ENCODE peak calls at places on chromosome 14, in ten cellular contexts. One of them, this sample, is unnamed.

GRCh38 chr14:61106627-61107147 is 125.6 kb downstream of the SLC38A6 start:
- DNase-seq in PC-9: no peak
- DNase-seq in cardiac muscle cell: no peak
- DNase-seq in body of pancreas: no peak
- DNase-seq in mammary epithelial cell: no peak
- DNase-seq in cardiac fibroblast: no peak
- DNase-seq in fibroblast of mammary gland: peak
- DNase-seq in ovary: no peak
- DNase-seq in hepatocyte: no peak
- DNase-seq in epithelial cell of esophagus: no peak
- DNase-seq in this sample: no peak

GRCh38 chr14:22715186-22715812 is 51.2 kb upstream of the OXA1L start:
- DNase-seq in hepatocyte: no peak
- DNase-seq in PC-9: no peak
- DNase-seq in epithelial cell of esophagus: no peak
- DNase-seq in cardiac fibroblast: no peak
- DNase-seq in mammary epithelial cell: no peak
- DNase-seq in cardiac muscle cell: no peak
- DNase-seq in body of pancreas: no peak
- DNase-seq in fibroblast of mammary gland: no peak
- DNase-seq in ovary: no peak
- DNase-seq in this sample: no peak

GRCh38 chr14:28101992-28102391 is 664.6 kb upstream of the FOXG1 start:
- DNase-seq in fibroblast of mammary gland: no peak
- DNase-seq in ovary: no peak
- DNase-seq in cardiac fibroblast: peak
- DNase-seq in cardiac muscle cell: peak
- DNase-seq in mammary epithelial cell: no peak
- DNase-seq in PC-9: no peak
- DNase-seq in epithelial cell of esophagus: no peak
- DNase-seq in hepatocyte: no peak
- DNase-seq in body of pancreas: no peak
- DNase-seq in this sample: no peak

GRCh38 chr14:105315211-105315721 is 718 bp downstream of the PACS2 start:
- DNase-seq in hepatocyte: peak
- DNase-seq in epithelial cell of esophagus: peak
- DNase-seq in PC-9: peak
- DNase-seq in mammary epithelial cell: peak
- DNase-seq in body of pancreas: peak
- DNase-seq in cardiac fibroblast: no peak
- DNase-seq in fibroblast of mammary gland: no peak
- DNase-seq in ovary: peak
- DNase-seq in cardiac muscle cell: peak
- DNase-seq in this sample: no peak

GRCh38 chr14:67411820-67412421 is at the start of gene PLEK2:
- DNase-seq in hepatocyte: peak
- DNase-seq in ovary: no peak
- DNase-seq in PC-9: peak
- DNase-seq in cardiac fibroblast: peak
- DNase-seq in cardiac muscle cell: no peak
- DNase-seq in mammary epithelial cell: peak
- DNase-seq in fibroblast of mammary gland: peak
- DNase-seq in body of pancreas: peak
- DNase-seq in epithelial cell of esophagus: peak
- DNase-seq in this sample: no peak

GRCh38 chr14:33596211-33597080 is 354.4 kb downstream of the EGLN3 start:
- DNase-seq in body of pancreas: no peak
- DNase-seq in cardiac muscle cell: no peak
- DNase-seq in cardiac fibroblast: no peak
- DNase-seq in mammary epithelial cell: no peak
- DNase-seq in PC-9: no peak
- DNase-seq in fibroblast of mammary gland: no peak
- DNase-seq in hepatocyte: no peak
- DNase-seq in epithelial cell of esophagus: no peak
- DNase-seq in ovary: no peak
- DNase-seq in this sample: no peak

GRCh38 chr14:71248204-71248603 is 340.9 kb downstream of the PCNX1 start:
- DNase-seq in cardiac fibroblast: peak
- DNase-seq in PC-9: no peak
- DNase-seq in mammary epithelial cell: no peak
- DNase-seq in body of pancreas: no peak
- DNase-seq in fibroblast of mammary gland: peak
- DNase-seq in epithelial cell of esophagus: no peak
- DNase-seq in hepatocyte: no peak
- DNase-seq in cardiac muscle cell: no peak
- DNase-seq in ovary: no peak
- DNase-seq in this sample: no peak

GRCh38 chr14:21233457-21234076 is 35.7 kb downstream of the HNRNPC start:
- DNase-seq in mammary epithelial cell: no peak
- DNase-seq in fibroblast of mammary gland: peak
- DNase-seq in ovary: no peak
- DNase-seq in cardiac fibroblast: peak
- DNase-seq in body of pancreas: no peak
- DNase-seq in PC-9: no peak
- DNase-seq in epithelial cell of esophagus: no peak
- DNase-seq in hepatocyte: no peak
- DNase-seq in cardiac muscle cell: no peak
- DNase-seq in this sample: no peak

GRCh38 chr14:94098359-94098758 is 12.2 kb upstream of the IFI27 start:
- DNase-seq in fibroblast of mammary gland: peak
- DNase-seq in ovary: no peak
- DNase-seq in body of pancreas: no peak
- DNase-seq in cardiac muscle cell: no peak
- DNase-seq in PC-9: no peak
- DNase-seq in cardiac fibroblast: no peak
- DNase-seq in hepatocyte: no peak
- DNase-seq in epithelial cell of esophagus: no peak
- DNase-seq in mammary epithelial cell: no peak
- DNase-seq in this sample: no peak

GRCh38 chr14:91413547-91414474 is 3.8 kb downstream of the CCDC88C start:
- DNase-seq in ovary: no peak
- DNase-seq in cardiac muscle cell: no peak
- DNase-seq in PC-9: peak
- DNase-seq in mammary epithelial cell: no peak
- DNase-seq in body of pancreas: peak
- DNase-seq in fibroblast of mammary gland: no peak
- DNase-seq in cardiac fibroblast: no peak
- DNase-seq in hepatocyte: peak
- DNase-seq in epithelial cell of esophagus: peak
- DNase-seq in this sample: no peak

DNA sequence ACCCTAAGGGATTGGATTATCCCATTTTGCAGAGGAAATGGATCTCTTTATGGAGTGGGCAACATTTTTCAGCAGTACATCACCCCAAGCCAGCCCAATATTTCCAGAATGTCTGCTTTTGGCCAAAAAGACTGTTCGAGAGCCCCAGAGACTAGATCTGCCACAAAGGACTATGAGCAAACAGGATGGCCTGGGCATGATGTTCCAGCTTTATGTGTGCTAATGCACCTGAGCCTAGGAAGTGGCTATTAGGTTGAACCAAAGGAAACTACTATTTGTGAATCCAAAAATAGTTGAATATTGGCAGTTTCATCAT is 14.8 kb upstream of the PNMA1 start:
- DNase-seq in fibroblast of mammary gland: no peak
- DNase-seq in body of pancreas: no peak
- DNase-seq in hepatocyte: no peak
- DNase-seq in mammary epithelial cell: no peak
- DNase-seq in epithelial cell of esophagus: no peak
- DNase-seq in cardiac muscle cell: no peak
- DNase-seq in ovary: no peak
- DNase-seq in PC-9: no peak
- DNase-seq in cardiac fibroblast: no peak
- DNase-seq in this sample: no peak
- TF ChIP-seq CTCF in fibroblast of mammary gland: no peak
- TF ChIP-seq CTCF in body of pancreas: no peak
- TF ChIP-seq CTCF in hepatocyte: no peak
- TF ChIP-seq CTCF in mammary epithelial cell: no peak
- TF ChIP-seq CTCF in epithelial cell of esophagus: no peak
- TF ChIP-seq CTCF in cardiac muscle cell: no peak
- TF ChIP-seq CTCF in ovary: no peak
- TF ChIP-seq CTCF in PC-9: peak
- TF ChIP-seq CTCF in cardiac fibroblast: no peak
- TF ChIP-seq CTCF in this sample: peak

GRCh38 chr14:69484444-69485113 is at the start of gene PLEKHD1:
- DNase-seq in cardiac fibroblast: no peak
- DNase-seq in cardiac muscle cell: peak
- DNase-seq in hepatocyte: peak
- DNase-seq in epithelial cell of esophagus: peak
- DNase-seq in ovary: no peak
- DNase-seq in body of pancreas: no peak
- DNase-seq in PC-9: peak
- DNase-seq in mammary epithelial cell: peak
- DNase-seq in fibroblast of mammary gland: no peak
- DNase-seq in this sample: no peak
- H3K4me3 ChIP-seq in cardiac fibroblast: no peak
- H3K4me3 ChIP-seq in cardiac muscle cell: peak
- H3K4me3 ChIP-seq in hepatocyte: peak
- H3K4me3 ChIP-seq in epithelial cell of esophagus: peak
- H3K4me3 ChIP-seq in ovary: peak
- H3K4me3 ChIP-seq in body of pancreas: peak
- H3K4me3 ChIP-seq in PC-9: peak
- H3K4me3 ChIP-seq in mammary epithelial cell: peak
- H3K4me3 ChIP-seq in fibroblast of mammary gland: no peak
- H3K4me3 ChIP-seq in this sample: peak

GRCh38 chr14:76957224-76957881 is 71.2 kb downstream of the IRF2BPL start:
- DNase-seq in ovary: no peak
- DNase-seq in mammary epithelial cell: no peak
- DNase-seq in body of pancreas: no peak
- DNase-seq in cardiac muscle cell: no peak
- DNase-seq in PC-9: peak
- DNase-seq in cardiac fibroblast: no peak
- DNase-seq in hepatocyte: no peak
- DNase-seq in fibroblast of mammary gland: no peak
- DNase-seq in epithelial cell of esophagus: no peak
- DNase-seq in this sample: no peak

GRCh38 chr14:76954371-76954770 is 74.1 kb downstream of the IRF2BPL start:
- DNase-seq in fibroblast of mammary gland: no peak
- DNase-seq in epithelial cell of esophagus: no peak
- DNase-seq in cardiac fibroblast: no peak
- DNase-seq in cardiac muscle cell: no peak
- DNase-seq in PC-9: no peak
- DNase-seq in mammary epithelial cell: no peak
- DNase-seq in hepatocyte: no peak
- DNase-seq in body of pancreas: no peak
- DNase-seq in ovary: no peak
- DNase-seq in this sample: no peak

GRCh38 chr14:76956253-76957090 is 72.0 kb downstream of the IRF2BPL start:
- DNase-seq in fibroblast of mammary gland: peak
- DNase-seq in cardiac fibroblast: peak
- DNase-seq in PC-9: peak
- DNase-seq in cardiac muscle cell: peak
- DNase-seq in epithelial cell of esophagus: peak
- DNase-seq in body of pancreas: peak
- DNase-seq in mammary epithelial cell: peak
- DNase-seq in hepatocyte: peak
- DNase-seq in ovary: peak
- DNase-seq in this sample: no peak

GRCh38 chr14:76954791-76955190 is 73.7 kb downstream of the IRF2BPL start:
- DNase-seq in epithelial cell of esophagus: no peak
- DNase-seq in cardiac fibroblast: no peak
- DNase-seq in PC-9: no peak
- DNase-seq in body of pancreas: no peak
- DNase-seq in ovary: peak
- DNase-seq in cardiac muscle cell: no peak
- DNase-seq in hepatocyte: no peak
- DNase-seq in fibroblast of mammary gland: no peak
- DNase-seq in mammary epithelial cell: no peak
- DNase-seq in this sample: no peak

GRCh38 chr14:76955575-76956252 is 72.8 kb downstream of the IRF2BPL start:
- DNase-seq in ovary: no peak
- DNase-seq in cardiac muscle cell: no peak
- DNase-seq in hepatocyte: no peak
- DNase-seq in epithelial cell of esophagus: peak
- DNase-seq in body of pancreas: no peak
- DNase-seq in cardiac fibroblast: peak
- DNase-seq in fibroblast of mammary gland: peak
- DNase-seq in mammary epithelial cell: peak
- DNase-seq in PC-9: no peak
- DNase-seq in this sample: no peak
- TF ChIP-seq CTCF in ovary: no peak
- TF ChIP-seq CTCF in cardiac muscle cell: no peak
- TF ChIP-seq CTCF in hepatocyte: no peak
- TF ChIP-seq CTCF in epithelial cell of esophagus: no peak
- TF ChIP-seq CTCF in body of pancreas: no peak
- TF ChIP-seq CTCF in cardiac fibroblast: no peak
- TF ChIP-seq CTCF in fibroblast of mammary gland: no peak
- TF ChIP-seq CTCF in mammary epithelial cell: no peak
- TF ChIP-seq CTCF in PC-9: no peak
- TF ChIP-seq CTCF in this sample: no peak

GRCh38 chr14:95833429-95833828 is 43.2 kb upstream of the TUNAR start:
- DNase-seq in hepatocyte: no peak
- DNase-seq in epithelial cell of esophagus: no peak
- DNase-seq in mammary epithelial cell: no peak
- DNase-seq in ovary: no peak
- DNase-seq in PC-9: no peak
- DNase-seq in body of pancreas: no peak
- DNase-seq in fibroblast of mammary gland: no peak
- DNase-seq in cardiac fibroblast: no peak
- DNase-seq in cardiac muscle cell: no peak
- DNase-seq in this sample: no peak

GRCh38 chr14:95835331-95835730 is 41.3 kb upstream of the TUNAR start:
- DNase-seq in body of pancreas: no peak
- DNase-seq in epithelial cell of esophagus: no peak
- DNase-seq in cardiac muscle cell: no peak
- DNase-seq in cardiac fibroblast: no peak
- DNase-seq in fibroblast of mammary gland: peak
- DNase-seq in PC-9: no peak
- DNase-seq in hepatocyte: no peak
- DNase-seq in ovary: no peak
- DNase-seq in mammary epithelial cell: no peak
- DNase-seq in this sample: no peak

GRCh38 chr14:95831041-95831440 is 45.6 kb upstream of the TUNAR start:
- DNase-seq in cardiac fibroblast: no peak
- DNase-seq in fibroblast of mammary gland: no peak
- DNase-seq in hepatocyte: no peak
- DNase-seq in cardiac muscle cell: no peak
- DNase-seq in ovary: no peak
- DNase-seq in epithelial cell of esophagus: no peak
- DNase-seq in body of pancreas: no peak
- DNase-seq in mammary epithelial cell: no peak
- DNase-seq in PC-9: no peak
- DNase-seq in this sample: no peak

GRCh38 chr14:95832012-95832411 is 44.6 kb upstream of the TUNAR start:
- DNase-seq in PC-9: no peak
- DNase-seq in cardiac fibroblast: no peak
- DNase-seq in fibroblast of mammary gland: no peak
- DNase-seq in body of pancreas: no peak
- DNase-seq in cardiac muscle cell: no peak
- DNase-seq in mammary epithelial cell: no peak
- DNase-seq in ovary: no peak
- DNase-seq in epithelial cell of esophagus: no peak
- DNase-seq in hepatocyte: no peak
- DNase-seq in this sample: no peak

DNA sequence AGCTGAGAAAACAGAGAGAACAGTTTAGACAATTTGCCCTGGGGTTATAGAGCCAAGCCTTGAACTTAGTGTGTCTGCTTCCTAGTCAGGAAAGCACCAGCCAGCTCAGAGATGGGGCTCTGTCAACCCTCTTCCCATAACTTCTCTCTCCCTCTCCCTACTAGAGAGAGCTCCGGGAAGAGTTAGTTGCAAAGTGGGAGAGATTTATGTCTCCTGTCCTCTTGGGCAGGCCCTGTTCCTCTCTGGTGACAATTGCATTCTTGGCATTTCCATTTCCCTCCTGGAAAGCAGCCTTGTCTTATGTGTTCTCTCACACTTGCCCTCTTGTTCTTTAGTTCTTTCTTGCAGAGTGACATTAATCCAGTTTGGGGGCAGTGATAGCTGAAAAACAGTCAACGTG is 42.1 kb upstream of the TUNAR start:
- DNase-seq in ovary: no peak
- DNase-seq in cardiac muscle cell: no peak
- DNase-seq in cardiac fibroblast: no peak
- DNase-seq in PC-9: no peak
- DNase-seq in mammary epithelial cell: no peak
- DNase-seq in body of pancreas: no peak
- DNase-seq in hepatocyte: no peak
- DNase-seq in epithelial cell of esophagus: no peak
- DNase-seq in fibroblast of mammary gland: no peak
- DNase-seq in this sample: no peak
- H3K4me3 ChIP-seq in ovary: no peak
- H3K4me3 ChIP-seq in cardiac muscle cell: no peak
- H3K4me3 ChIP-seq in cardiac fibroblast: no peak
- H3K4me3 ChIP-seq in PC-9: no peak
- H3K4me3 ChIP-seq in mammary epithelial cell: no peak
- H3K4me3 ChIP-seq in body of pancreas: no peak
- H3K4me3 ChIP-seq in hepatocyte: no peak
- H3K4me3 ChIP-seq in epithelial cell of esophagus: no peak
- H3K4me3 ChIP-seq in fibroblast of mammary gland: no peak
- H3K4me3 ChIP-seq in this sample: no peak